ENCODE peak calls at places on chromosomes 4 and X, in seven cellular contexts. One of them, this sample, is unnamed.

GRCh38 chr4:173367946-173368345 is 2.8 kb upstream of the SAP30 start:
- DNase-seq in renal cortical epithelial cell: no peak
- DNase-seq in RPMI8226: no peak
- DNase-seq in activated CD4-positive, alpha-beta T cell treated with anti-CD3 and anti-CD28 coated beads for 24 hours: no peak
- DNase-seq in NCI-H1092: no peak
- DNase-seq in activated CD8-positive, alpha-beta memory T cell treated with anti-CD3 and anti-CD28 coated beads for 4 hours: no peak
- DNase-seq in NB4: no peak
- DNase-seq in this sample: no peak

GRCh38 chr4:8230891-8231290 is 31.8 kb downstream of the SH3TC1 start:
- DNase-seq in renal cortical epithelial cell: no peak
- DNase-seq in RPMI8226: no peak
- DNase-seq in activated CD4-positive, alpha-beta T cell treated with anti-CD3 and anti-CD28 coated beads for 24 hours: no peak
- DNase-seq in NCI-H1092: no peak
- DNase-seq in activated CD8-positive, alpha-beta memory T cell treated with anti-CD3 and anti-CD28 coated beads for 4 hours: no peak
- DNase-seq in NB4: no peak
- DNase-seq in this sample: no peak

GRCh38 chrX:11580789-11581188 is 84.9 kb downstream of the ARHGAP6 start:
- DNase-seq in NCI-H1092: no peak
- DNase-seq in RPMI8226: no peak
- DNase-seq in renal cortical epithelial cell: no peak
- DNase-seq in NB4: no peak
- DNase-seq in activated CD4-positive, alpha-beta T cell treated with anti-CD3 and anti-CD28 coated beads for 24 hours: no peak
- DNase-seq in activated CD8-positive, alpha-beta memory T cell treated with anti-CD3 and anti-CD28 coated beads for 4 hours: no peak
- DNase-seq in this sample: no peak

GRCh38 chr4:64643841-64644240 is 234.6 kb upstream of the TECRL start:
- DNase-seq in renal cortical epithelial cell: no peak
- DNase-seq in NCI-H1092: no peak
- DNase-seq in activated CD8-positive, alpha-beta memory T cell treated with anti-CD3 and anti-CD28 coated beads for 4 hours: no peak
- DNase-seq in activated CD4-positive, alpha-beta T cell treated with anti-CD3 and anti-CD28 coated beads for 24 hours: no peak
- DNase-seq in RPMI8226: no peak
- DNase-seq in NB4: no peak
- DNase-seq in this sample: no peak

GRCh38 chr4:23355263-23355662 is 534.6 kb downstream of the PPARGC1A start:
- DNase-seq in RPMI8226: no peak
- DNase-seq in NB4: no peak
- DNase-seq in activated CD8-positive, alpha-beta memory T cell treated with anti-CD3 and anti-CD28 coated beads for 4 hours: no peak
- DNase-seq in renal cortical epithelial cell: no peak
- DNase-seq in activated CD4-positive, alpha-beta T cell treated with anti-CD3 and anti-CD28 coated beads for 24 hours: no peak
- DNase-seq in NCI-H1092: no peak
- DNase-seq in this sample: no peak

GRCh38 chr4:12472082-12472481 is 1012.1 kb downstream of the RAB28 start:
- DNase-seq in NB4: no peak
- DNase-seq in activated CD4-positive, alpha-beta T cell treated with anti-CD3 and anti-CD28 coated beads for 24 hours: no peak
- DNase-seq in activated CD8-positive, alpha-beta memory T cell treated with anti-CD3 and anti-CD28 coated beads for 4 hours: no peak
- DNase-seq in renal cortical epithelial cell: no peak
- DNase-seq in RPMI8226: no peak
- DNase-seq in NCI-H1092: no peak
- DNase-seq in this sample: no peak

GRCh38 chr4:41639291-41639690 is 101.3 kb downstream of the LIMCH1 start:
- DNase-seq in NB4: no peak
- DNase-seq in activated CD8-positive, alpha-beta memory T cell treated with anti-CD3 and anti-CD28 coated beads for 4 hours: no peak
- DNase-seq in NCI-H1092: no peak
- DNase-seq in renal cortical epithelial cell: no peak
- DNase-seq in activated CD4-positive, alpha-beta T cell treated with anti-CD3 and anti-CD28 coated beads for 24 hours: no peak
- DNase-seq in RPMI8226: no peak
- DNase-seq in this sample: no peak

GRCh38 chr4:158003212-158003611 is 169.6 kb downstream of the GASK1B start:
- DNase-seq in renal cortical epithelial cell: peak
- DNase-seq in activated CD8-positive, alpha-beta memory T cell treated with anti-CD3 and anti-CD28 coated beads for 4 hours: no peak
- DNase-seq in NCI-H1092: no peak
- DNase-seq in RPMI8226: no peak
- DNase-seq in activated CD4-positive, alpha-beta T cell treated with anti-CD3 and anti-CD28 coated beads for 24 hours: no peak
- DNase-seq in NB4: no peak
- DNase-seq in this sample: no peak

GRCh38 chrX:144849141-144849540 is 398.2 kb upstream of the SPANXN1 start:
- DNase-seq in activated CD4-positive, alpha-beta T cell treated with anti-CD3 and anti-CD28 coated beads for 24 hours: no peak
- DNase-seq in NCI-H1092: no peak
- DNase-seq in RPMI8226: no peak
- DNase-seq in activated CD8-positive, alpha-beta memory T cell treated with anti-CD3 and anti-CD28 coated beads for 4 hours: no peak
- DNase-seq in renal cortical epithelial cell: no peak
- DNase-seq in NB4: peak
- DNase-seq in this sample: no peak

GRCh38 chr4:138114434-138114833 is 127.7 kb downstream of the SLC7A11 start:
- DNase-seq in renal cortical epithelial cell: peak
- DNase-seq in activated CD4-positive, alpha-beta T cell treated with anti-CD3 and anti-CD28 coated beads for 24 hours: no peak
- DNase-seq in RPMI8226: peak
- DNase-seq in NCI-H1092: no peak
- DNase-seq in NB4: no peak
- DNase-seq in activated CD8-positive, alpha-beta memory T cell treated with anti-CD3 and anti-CD28 coated beads for 4 hours: no peak
- DNase-seq in this sample: no peak

GRCh38 chr4:177974461-177974860 is 532.2 kb upstream of the AGA start:
- DNase-seq in NCI-H1092: no peak
- DNase-seq in activated CD8-positive, alpha-beta memory T cell treated with anti-CD3 and anti-CD28 coated beads for 4 hours: no peak
- DNase-seq in renal cortical epithelial cell: peak
- DNase-seq in NB4: no peak
- DNase-seq in activated CD4-positive, alpha-beta T cell treated with anti-CD3 and anti-CD28 coated beads for 24 hours: no peak
- DNase-seq in RPMI8226: no peak
- DNase-seq in this sample: no peak

GRCh38 chr4:17120761-17121160 is 222.3 kb upstream of the LDB2 start:
- DNase-seq in NCI-H1092: no peak
- DNase-seq in RPMI8226: no peak
- DNase-seq in activated CD4-positive, alpha-beta T cell treated with anti-CD3 and anti-CD28 coated beads for 24 hours: no peak
- DNase-seq in renal cortical epithelial cell: no peak
- DNase-seq in activated CD8-positive, alpha-beta memory T cell treated with anti-CD3 and anti-CD28 coated beads for 4 hours: no peak
- DNase-seq in NB4: no peak
- DNase-seq in this sample: no peak

GRCh38 chr4:92198711-92199110 is 105.1 kb upstream of the GRID2 start:
- DNase-seq in RPMI8226: no peak
- DNase-seq in NCI-H1092: no peak
- DNase-seq in activated CD8-positive, alpha-beta memory T cell treated with anti-CD3 and anti-CD28 coated beads for 4 hours: no peak
- DNase-seq in renal cortical epithelial cell: no peak
- DNase-seq in activated CD4-positive, alpha-beta T cell treated with anti-CD3 and anti-CD28 coated beads for 24 hours: no peak
- DNase-seq in NB4: no peak
- DNase-seq in this sample: no peak

GRCh38 chr4:40840255-40840984 is 90.7 kb downstream of the NSUN7 start:
- DNase-seq in activated CD4-positive, alpha-beta T cell treated with anti-CD3 and anti-CD28 coated beads for 24 hours: no peak
- DNase-seq in NB4: no peak
- DNase-seq in RPMI8226: no peak
- DNase-seq in NCI-H1092: no peak
- DNase-seq in renal cortical epithelial cell: no peak
- DNase-seq in activated CD8-positive, alpha-beta memory T cell treated with anti-CD3 and anti-CD28 coated beads for 4 hours: no peak
- DNase-seq in this sample: no peak

GRCh38 chr4:6987566-6987920 is 55.6 kb upstream of the TADA2B start:
- DNase-seq in NB4: no peak
- DNase-seq in activated CD4-positive, alpha-beta T cell treated with anti-CD3 and anti-CD28 coated beads for 24 hours: no peak
- DNase-seq in NCI-H1092: no peak
- DNase-seq in activated CD8-positive, alpha-beta memory T cell treated with anti-CD3 and anti-CD28 coated beads for 4 hours: no peak
- DNase-seq in RPMI8226: peak
- DNase-seq in renal cortical epithelial cell: no peak
- DNase-seq in this sample: no peak

GRCh38 chrX:136954930-136955329 is 74.4 kb upstream of the RBMX start:
- DNase-seq in NCI-H1092: no peak
- DNase-seq in NB4: peak
- DNase-seq in activated CD4-positive, alpha-beta T cell treated with anti-CD3 and anti-CD28 coated beads for 24 hours: no peak
- DNase-seq in activated CD8-positive, alpha-beta memory T cell treated with anti-CD3 and anti-CD28 coated beads for 4 hours: no peak
- DNase-seq in RPMI8226: peak
- DNase-seq in renal cortical epithelial cell: peak
- DNase-seq in this sample: no peak